ENCODE peak calls at places on chromosomes 1 and 21, in nine cellular contexts. X is neuronal stem cell; W is mesenchymal stem cell; K is stimulated activated CD8-positive, alpha-beta memory T cell treated with anti-CD3 and anti-CD28 coated beads, Interleukin-7, amount 100 ng/mL, for 1 hour; Z is hepatic stellate cell; N is NCI-H1105; D is NCI-H1417; T is GM13976; B is GM20000. Q is an unnamed sample.

GRCh38 chr1:44238651-44239050 is 25.4 kb downstream of the DMAP1 start:
- DNase-seq in B (no peak), K (no peak), W (no peak), N (no peak), D (peak; percentile 11), T (no peak), Z (no peak), X (no peak), Q (no peak)

GRCh38 chr1:85240659-85241058 is 18.8 kb downstream of the C1orf52 start:
- DNase-seq in T (no peak), B (no peak), D (no peak), X (no peak), Z (no peak), W (no peak), K (no peak), N (no peak), Q (no peak)

GRCh38 chr21:44790401-44790800 is 11.2 kb downstream of the UBE2G2 start:
- DNase-seq in K (no peak), T (no peak), D (no peak), Z (no peak), X (no peak), B (no peak), W (no peak), N (no peak), Q (no peak)

GRCh38 chr1:111904478-111905218 is 84.8 kb downstream of the KCND3 start:
- DNase-seq in B (no peak), K (no peak), W (no peak), D (peak; percentile 96), N (peak; percentile 88), X (peak; percentile 53), T (no peak), Z (peak; percentile 21), Q (no peak)

GRCh38 chr1:1435094-1435903 is at the start of gene VWA1:
- DNase-seq in Z (peak; percentile 83), T (peak; percentile 93), K (peak; percentile 41), B (peak; percentile 96), D (peak; percentile 65), N (peak; percentile 72), W (peak; percentile 74), X (no peak), Q (peak; percentile 90)

GRCh38 chr1:167501513-167502191 is 16.7 kb downstream of the CD247 start:
- DNase-seq in X (no peak), Z (no peak), D (no peak), B (no peak), T (no peak), W (no peak), K (no peak), N (no peak), Q (peak; percentile 20)

GRCh38 chr1:8862528-8862927 is 16.0 kb downstream of the ENO1 start:
- DNase-seq in N (no peak), T (no peak), D (peak; percentile 15), X (no peak), B (no peak), K (no peak), W (peak; percentile 50), Z (no peak), Q (no peak)

GRCh38 chr1:17393225-17393624 is 21.2 kb downstream of the PADI6 start:
- DNase-seq in Z (no peak), N (no peak), K (no peak), D (no peak), W (no peak), X (no peak), T (no peak), B (no peak), Q (no peak)

GRCh38 chr1:53134961-53135734 is 7.3 kb downstream of the SLC1A7 start:
- DNase-seq in X (no peak), T (no peak), K (no peak), D (peak; percentile 4), Z (peak; percentile 76), W (no peak), B (no peak), N (peak; percentile 26), Q (no peak)

GRCh38 chr1:103459385-103459784 is 66.1 kb upstream of the RNPC3 start:
- DNase-seq in W (no peak), K (no peak), T (no peak), N (no peak), Z (no peak), X (no peak), D (no peak), B (no peak), Q (no peak)

GRCh38 chr1:230797376-230798186 is 50.4 kb downstream of the CAPN9 start:
- DNase-seq in D (peak; percentile 53), B (no peak), Z (peak; percentile 76), K (no peak), N (no peak), T (no peak), X (peak; percentile 51), W (peak; percentile 75), Q (no peak)

GRCh38 chr1:36510418-36510817 is 27.7 kb upstream of the CSF3R start:
- DNase-seq in T (no peak), W (no peak), N (no peak), X (no peak), B (no peak), D (no peak), K (no peak), Z (no peak), Q (no peak)

GRCh38 chr1:70459502-70460225 is 48.6 kb downstream of the CTH start:
- DNase-seq in N (no peak), B (no peak), T (no peak), W (peak; percentile 62), X (no peak), D (no peak), K (no peak), Z (peak; percentile 14), Q (no peak)

GRCh38 chr1:4397196-4397595 is 257.2 kb upstream of the AJAP1 start:
- DNase-seq in D (peak; percentile 63), N (peak; percentile 91), Z (no peak), X (no peak), K (no peak), W (no peak), T (no peak), B (no peak), Q (no peak)

GRCh38 chr1:247574664-247575063 is 13.5 kb upstream of the OR2G2 start:
- DNase-seq in Z (no peak), B (no peak), K (no peak), N (no peak), W (no peak), D (no peak), X (no peak), T (no peak), Q (no peak)

GRCh38 chr21:45550552-45551210 is 8.4 kb upstream of the SLC19A1 start:
- DNase-seq in N (no peak), X (no peak), W (no peak), B (peak; percentile 75), D (no peak), Z (no peak), T (peak; percentile 77), K (no peak), Q (peak; percentile 50)

GRCh38 chr21:32298658-32299081 is at the start of gene MRAP:
- DNase-seq in Z (no peak), X (no peak), D (no peak), T (peak; percentile 12), W (no peak), B (no peak), N (no peak), K (no peak), Q (no peak)

GRCh38 chr1:145751491-145752021 is 32.3 kb downstream of the CD160 start:
- DNase-seq in D (no peak), Z (peak; percentile 47), N (no peak), X (no peak), B (no peak), T (no peak), W (peak; percentile 61), K (no peak), Q (no peak)

GRCh38 chr1:96872757-96873156 is 151.2 kb downstream of the PTBP2 start:
- DNase-seq in W (no peak), Z (no peak), B (no peak), N (no peak), T (no peak), D (no peak), X (no peak), K (no peak), Q (no peak)

Q was measured in germinal center.